ENCODE peak calls at places on chromosomes 16 and 17, in ten cellular contexts. Z is breast epithelium; R is ovary; Y is AG09319; V is activated CD4-positive, CD25-positive, alpha-beta regulatory T cell treated with anti-CD3 and anti-CD28 coated beads, Interleukin-2, amount 50 U/mL, for 16 hours; J is GM20000; A is HCEC 1CT; W is naive B cell; T is right cardiac atrium; B is RWPE1. Q is an unnamed sample.

GRCh38 chr16:53913082-53913870 is 209.3 kb downstream of the FTO start:
- DNase-seq in A (peak; percentile 79), W (no peak), Z (no peak), B (peak; percentile 62), Y (peak; percentile 69), J (no peak), R (no peak), V (no peak), T (peak; percentile 31), Q (no peak)

GRCh38 chr17:71180801-71181385 is 939.9 kb upstream of the SOX9 start:
- DNase-seq in W (no peak), A (peak; percentile 20), J (no peak), Y (no peak), B (no peak), V (no peak), Z (no peak), T (no peak), R (no peak), Q (no peak)

GRCh38 chr17:360141-360705 is 7.6 kb upstream of the RPH3AL start:
- DNase-seq in W (no peak), Z (no peak), B (no peak), V (no peak), J (no peak), R (no peak), Y (no peak), A (no peak), T (no peak), Q (no peak)

GRCh38 chr17:75891605-75892555 is 4.9 kb downstream of the TRIM65 start:
- DNase-seq in W (no peak), V (no peak), J (no peak), R (peak; percentile 33), T (no peak), A (no peak), Y (no peak), B (no peak), Z (no peak), Q (no peak)

GRCh38 chr17:70158581-70158980 is 10.8 kb upstream of the KCNJ2 start:
- DNase-seq in V (no peak), A (no peak), R (no peak), Y (no peak), Z (no peak), T (no peak), J (no peak), W (no peak), B (no peak), Q (no peak)

GRCh38 chr17:32386844-32387243 is 36.9 kb downstream of the ZNF207 start:
- DNase-seq in T (no peak), B (peak; percentile 51), Z (no peak), R (no peak), V (no peak), Y (no peak), J (no peak), W (no peak), A (no peak), Q (no peak)

GRCh38 chr16:82655315-82655714 is 28.5 kb downstream of the CDH13 start:
- DNase-seq in J (peak; percentile 43), W (no peak), R (no peak), A (peak; percentile 90), B (no peak), Y (no peak), T (no peak), Z (no peak), V (peak; percentile 43), Q (peak; percentile 62)

GRCh38 chr17:64024781-64025731 is 4.6 kb upstream of the ICAM2 start:
- DNase-seq in A (no peak), T (no peak), V (no peak), Y (no peak), W (no peak), Z (no peak), B (no peak), J (no peak), R (peak; percentile 37), Q (peak; percentile 59)

GRCh38 chr17:72725432-72726068 is 366.9 kb downstream of the SLC39A11 start:
- DNase-seq in Y (no peak), W (no peak), J (peak; percentile 47), T (peak; percentile 41), A (peak; percentile 57), V (no peak), Z (peak; percentile 68), R (peak; percentile 33), B (peak; percentile 48), Q (no peak)

GRCh38 chr17:65604070-65604469 is 42.6 kb upstream of the AXIN2 start:
- DNase-seq in A (no peak), W (no peak), J (no peak), Y (no peak), V (no peak), Z (no peak), T (no peak), B (no peak), R (no peak), Q (no peak)

GRCh38 chr16:88295526-88296436 is 87.0 kb upstream of the ZNF469 start:
- DNase-seq in J (no peak), R (no peak), B (no peak), Z (no peak), A (no peak), T (no peak), V (no peak), W (no peak), Y (no peak), Q (no peak)

GRCh38 chr17:34235389-34236028 is 19.6 kb upstream of the CCL2 start:
- DNase-seq in W (no peak), A (no peak), Z (no peak), R (peak; percentile 38), J (no peak), Y (no peak), B (no peak), V (no peak), T (peak; percentile 74), Q (no peak)

GRCh38 chr16:85996843-85997242 is 97.9 kb downstream of the IRF8 start:
- DNase-seq in W (no peak), T (no peak), V (no peak), R (no peak), Z (peak; percentile 46), J (no peak), Y (no peak), B (no peak), A (no peak), Q (no peak)

GRCh38 chr17:38719943-38720641 is 10.0 kb upstream of the CISD3 start:
- DNase-seq in Y (no peak), Z (no peak), R (no peak), B (no peak), J (no peak), T (no peak), V (no peak), W (no peak), A (no peak), Q (no peak)

GRCh38 chr17:42133461-42134041 is 10.9 kb downstream of the HSPB9 start:
- DNase-seq in V (no peak), Z (no peak), T (no peak), B (no peak), A (no peak), R (no peak), J (peak; percentile 63), Y (no peak), W (peak; percentile 83), Q (peak; percentile 30)

GRCh38 chr17:5780476-5780875 is 196.2 kb upstream of the NLRP1 start:
- DNase-seq in Z (no peak), R (no peak), J (no peak), T (no peak), V (no peak), A (peak; percentile 77), Y (no peak), B (peak; percentile 47), W (no peak), Q (no peak)

GRCh38 chr17:55737976-55738501 is 12.8 kb upstream of the PCTP start:
- DNase-seq in Y (no peak), Z (no peak), B (no peak), J (no peak), V (no peak), A (no peak), W (no peak), T (no peak), R (no peak), Q (no peak)

GRCh38 chr17:66988069-66988798 is 23.7 kb downstream of the CACNG4 start:
- DNase-seq in Y (no peak), W (no peak), Z (no peak), T (no peak), B (no peak), A (no peak), R (no peak), J (no peak), V (no peak), Q (no peak)

GRCh38 chr17:28727727-28728363 is 743 bp upstream of the NEK8 start:
- DNase-seq in T (peak; percentile 50), A (peak; percentile 43), W (peak; percentile 87), V (peak; percentile 83), B (peak; percentile 71), Y (no peak), J (peak; percentile 83), R (peak; percentile 68), Z (peak; percentile 76), Q (peak; percentile 78)

GRCh38 chr16:28182183-28182582 is 29.6 kb downstream of the XPO6 start:
- DNase-seq in J (no peak), T (no peak), Z (no peak), Y (no peak), B (no peak), W (no peak), R (no peak), V (peak; percentile 10), A (peak; percentile 67), Q (no peak)

Q was measured in T-cell.